ENCODE peak calls at places on chromosomes 4 and X, in ten cellular contexts. K is ovary; F is upper lobe of right lung; M is kidney epithelial cell; Q is mesenteric fat pad; N is stimulated activated naive B cell treated with anti-CD40 and anti-IgM and Interleukin-4, amounts not matched to agents 10 μg/mL and 1 μg/mL and 100 μg/mL, for 72 hours; I is astrocyte of the cerebellum; O is kidney tubule cell; B is amniotic stem cell; Y is NCI-H524. P is an unnamed sample.

GRCh38 chr4:123017636-123018390 is 95.4 kb upstream of the NUDT6 start:
- DNase-seq in F (no peak), Y (no peak), B (peak; percentile 42), K (no peak), O (peak; percentile 23), M (no peak), I (peak; percentile 66), N (no peak), Q (no peak), P (no peak)

GRCh38 chr4:124152130-124152529 is 560.4 kb downstream of the ANKRD50 start:
- DNase-seq in N (no peak), K (no peak), I (peak; percentile 84), B (no peak), Y (no peak), F (no peak), O (no peak), M (no peak), Q (no peak), P (no peak)

GRCh38 chrX:132532955-132533354 is 44.1 kb upstream of the MBNL3 start:
- DNase-seq in B (peak; percentile 4), Y (no peak), O (peak; percentile 34), I (no peak), M (no peak), N (no peak), Q (no peak), F (no peak), K (no peak), P (no peak)

GRCh38 chr4:101348367-101348827 is 1.1 kb upstream of the PPP3CA start:
- DNase-seq in K (no peak), O (no peak), F (no peak), I (no peak), N (no peak), B (no peak), Q (no peak), Y (no peak), M (no peak), P (no peak)

GRCh38 chr4:13640149-13640671 is 12.7 kb upstream of the BOD1L1 start:
- DNase-seq in Q (no peak), K (no peak), M (peak; percentile 70), O (peak; percentile 82), F (no peak), B (no peak), N (no peak), Y (no peak), I (no peak), P (no peak)

GRCh38 chrX:54386314-54386713 is 28.5 kb upstream of the WNK3 start:
- DNase-seq in N (no peak), K (no peak), B (peak; percentile 1), Y (no peak), F (no peak), O (no peak), M (no peak), Q (no peak), I (no peak), P (no peak)

GRCh38 chr4:61223385-61223784 is 23.3 kb downstream of the ADGRL3 start:
- DNase-seq in F (no peak), K (no peak), B (no peak), N (no peak), M (no peak), I (no peak), Y (no peak), O (no peak), Q (no peak), P (no peak)

GRCh38 chrX:145609951-145610511 is 207.6 kb upstream of the SLITRK2 start:
- DNase-seq in O (peak; percentile 63), K (no peak), Y (no peak), N (no peak), B (no peak), Q (no peak), I (peak; percentile 43), M (peak; percentile 31), F (no peak), P (no peak)

GRCh38 chr4:143282170-143282760 is 54.4 kb upstream of the GAB1 start:
- DNase-seq in I (no peak), N (no peak), M (no peak), Q (no peak), F (no peak), O (no peak), Y (peak; percentile 57), B (no peak), K (no peak), P (peak; percentile 61)

GRCh38 chr4:82124365-82124764 is 249.4 kb downstream of the HNRNPD start:
- DNase-seq in Y (no peak), B (no peak), I (no peak), N (no peak), M (no peak), K (no peak), O (no peak), Q (no peak), F (no peak), P (no peak)

GRCh38 chrX:119990995-119991787 is 47.6 kb upstream of the NKAP start:
- DNase-seq in Q (no peak), K (no peak), M (no peak), Y (no peak), F (no peak), B (no peak), N (no peak), O (no peak), I (no peak), P (peak; percentile 13)

GRCh38 chrX:44992775-44993174 is 119.8 kb downstream of the KDM6A start:
- DNase-seq in Q (no peak), M (no peak), B (no peak), N (no peak), I (no peak), K (no peak), O (no peak), F (no peak), Y (no peak), P (no peak)

GRCh38 chrX:31314921-31315320 is 243.1 kb upstream of the FTHL17 start:
- DNase-seq in N (no peak), M (no peak), F (no peak), O (no peak), Y (no peak), K (no peak), Q (no peak), B (no peak), I (peak; percentile 32), P (no peak)

GRCh38 chr4:26830016-26830415 is 30.6 kb upstream of the STIM2 start:
- DNase-seq in N (no peak), I (no peak), F (no peak), Q (no peak), Y (no peak), B (no peak), M (no peak), K (no peak), O (no peak), P (no peak)

GRCh38 chr4:37068580-37068979 is 176.0 kb upstream of the NWD2 start:
- DNase-seq in N (no peak), F (no peak), Q (no peak), Y (no peak), I (no peak), M (no peak), O (no peak), B (no peak), K (no peak), P (peak; percentile 19)

GRCh38 chr4:142778430-142778829 is 67.7 kb downstream of the INPP4B start:
- DNase-seq in N (no peak), B (no peak), K (no peak), O (no peak), I (peak; percentile 1), Q (no peak), Y (no peak), M (no peak), F (no peak), P (no peak)

GRCh38 chr4:112109455-112110425 is 35.5 kb upstream of the FAM241A start:
- DNase-seq in O (peak; percentile 40), N (no peak), K (no peak), M (no peak), F (no peak), Q (no peak), I (peak; percentile 22), Y (no peak), B (no peak), P (no peak)

GRCh38 chr4:82939414-82939813 is 38.9 kb downstream of the THAP9 start:
- DNase-seq in Y (no peak), M (no peak), F (no peak), B (no peak), O (no peak), I (no peak), N (no peak), K (no peak), Q (no peak), P (no peak)